ENCODE peak calls at places on chromosomes 13 and 19, in five cellular contexts. A is Peyer's patch, O is A549, S is IMR-90, G is HCT116. W is an unnamed sample.

GRCh38 chr13:98175823-98176222 is 1.2 kb downstream of the RNF113B start:
- DNase-seq in O (no peak), S (peak; percentile 63), G (no peak), A (no peak), W (no peak)

GRCh38 chr19:42199440-42200115 is 17.9 kb downstream of the DEDD2 start:
- DNase-seq in O (no peak), S (no peak), A (peak; percentile 77), G (no peak), W (no peak)

GRCh38 chr19:46068345-46069258 is 27.8 kb upstream of the IGFL4 start:
- DNase-seq in S (peak; percentile 82), A (peak; percentile 46), G (peak; percentile 89), O (peak; percentile 72), W (no peak)

GRCh38 chr13:43244482-43244881 is 221.1 kb downstream of the DNAJC15 start:
- DNase-seq in O (no peak), S (no peak), G (no peak), A (no peak), W (no peak)

GRCh38 chr19:48868196-48868886 is at the start of gene PLEKHA4:
- DNase-seq in A (peak; percentile 69), G (no peak), S (peak; percentile 49), O (no peak), W (peak; percentile 89)

GRCh38 chr13:32022292-32022691 is 9.3 kb upstream of the FRY start:
- DNase-seq in O (no peak), A (no peak), G (no peak), S (no peak), W (peak; percentile 49)

GRCh38 chr13:113935523-113935922 is 38.4 kb downstream of the C13orf46 start:
- DNase-seq in O (no peak), G (no peak), A (peak; percentile 36), S (no peak), W (peak; percentile 11)

GRCh38 chr19:5138606-5139594 is 170.0 kb downstream of the KDM4B start:
- DNase-seq in G (no peak), A (peak; percentile 94), S (peak; percentile 47), O (no peak), W (no peak)

GRCh38 chr19:38049105-38049649 is 142.2 kb downstream of the SIPA1L3 start:
- DNase-seq in S (no peak), O (no peak), A (peak; percentile 78), G (no peak), W (no peak)

GRCh38 chr13:27171830-27172494 is 351 bp upstream of the USP12 start:
- DNase-seq in O (peak; percentile 85), S (peak; percentile 90), A (peak; percentile 97), G (peak; percentile 72), W (peak; percentile 91)

GRCh38 chr13:60679928-60680693 is 283.1 kb downstream of the TDRD3 start:
- DNase-seq in S (no peak), G (no peak), O (no peak), A (no peak), W (no peak)

GRCh38 chr13:42137856-42138537 is 89.5 kb downstream of the DGKH start:
- DNase-seq in S (peak; percentile 71), O (no peak), G (no peak), A (no peak), W (no peak)

GRCh38 chr13:89282241-89282640 is 1611.1 kb downstream of the SLITRK5 start:
- DNase-seq in G (no peak), S (no peak), A (no peak), O (no peak), W (no peak)

GRCh38 chr13:78139765-78140164 is 221.1 kb upstream of the EDNRB start:
- DNase-seq in O (no peak), A (no peak), G (no peak), S (no peak), W (no peak)

GRCh38 chr13:63336549-63336948 is 1920.9 kb upstream of the PCDH20 start:
- DNase-seq in A (no peak), O (no peak), G (no peak), S (no peak), W (no peak)

GRCh38 chr13:45575146-45575829 is 40.3 kb downstream of the ERICH6B start:
- DNase-seq in S (no peak), G (no peak), O (no peak), A (no peak), W (no peak)

GRCh38 chr19:44576843-44577565 is 36.4 kb upstream of the IGSF23 start:
- DNase-seq in A (peak; percentile 69), G (peak; percentile 39), S (peak; percentile 20), O (peak; percentile 81), W (no peak)

GRCh38 chr13:24348797-24349515 is 39.6 kb downstream of the C1QTNF9 start:
- DNase-seq in S (no peak), O (peak; percentile 12), A (peak; percentile 80), G (peak; percentile 63), W (no peak)

GRCh38 chr19:55341191-55342043 is 1.7 kb downstream of the KMT5C start:
- DNase-seq in S (peak; percentile 33), G (peak; percentile 21), O (peak; percentile 71), A (peak; percentile 83), W (peak; percentile 71)

GRCh38 chr13:75762066-75762937 is 126.2 kb downstream of the LMO7 start:
- DNase-seq in O (peak; percentile 24), A (peak; percentile 50), S (peak; percentile 63), G (no peak), W (no peak)

GRCh38 chr13:33381906-33382305 is 96.4 kb upstream of the STARD13 start:
- DNase-seq in A (no peak), G (no peak), S (no peak), O (no peak), W (no peak)

GRCh38 chr19:16435999-16436650 is 35.6 kb downstream of the EPS15L1 start:
- DNase-seq in S (no peak), O (no peak), G (no peak), A (no peak), W (no peak)

GRCh38 chr19:33789344-33789743 is 7.3 kb upstream of the KCTD15 start:
- DNase-seq in G (no peak), A (no peak), O (no peak), S (no peak), W (no peak)

GRCh38 chr13:33642374-33643065 is 175.4 kb upstream of the RFC3 start:
- DNase-seq in G (no peak), S (peak; percentile 72), A (peak; percentile 57), O (peak; percentile 87), W (peak; percentile 92)

GRCh38 chr13:41751734-41752445 is 209.0 kb downstream of the VWA8 start:
- DNase-seq in O (peak; percentile 10), A (no peak), G (no peak), S (no peak), W (no peak)

GRCh38 chr19:32343550-32344262 is 1.7 kb upstream of the ZNF507 start:
- DNase-seq in A (no peak), O (peak; percentile 46), G (no peak), S (no peak), W (no peak)

GRCh38 chr19:18418034-18418724 is 1.0 kb upstream of the SSBP4 start:
- DNase-seq in A (peak; percentile 46), G (no peak), S (no peak), O (no peak), W (peak; percentile 72)

GRCh38 chr13:112684444-112684843 is 5.4 kb upstream of the ATP11A start:
- DNase-seq in S (no peak), O (no peak), G (no peak), A (no peak), W (no peak)

GRCh38 chr13:20495087-20496023 is 30.3 kb downstream of the CRYL1 start:
- DNase-seq in G (peak; percentile 50), O (peak; percentile 65), A (peak; percentile 87), S (peak; percentile 72), W (peak; percentile 68)

GRCh38 chr13:50864492-50864891 is 21.0 kb upstream of the DLEU7 start:
- DNase-seq in O (no peak), G (no peak), A (no peak), S (no peak), W (no peak)

GRCh38 chr19:49104229-49104864 is 9.8 kb upstream of the LIN7B start:
- DNase-seq in O (no peak), S (no peak), A (no peak), G (no peak), W (no peak)

GRCh38 chr13:113046883-113047244 is 58.7 kb upstream of the F7 start:
- DNase-seq in O (no peak), G (no peak), A (no peak), S (no peak), W (no peak)

GRCh38 chr13:87674143-87674772 is 3.1 kb downstream of the SLITRK5 start:
- DNase-seq in S (no peak), G (no peak), A (no peak), O (no peak), W (no peak)

GRCh38 chr19:43711751-43712355 is 4.0 kb upstream of the IRGC start:
- DNase-seq in O (peak; percentile 67), A (peak; percentile 59), S (no peak), G (no peak), W (no peak)

GRCh38 chr13:26604784-26605183 is 47.3 kb downstream of the WASF3 start:
- DNase-seq in G (no peak), O (no peak), S (no peak), A (peak; percentile 57), W (peak; percentile 68)

GRCh38 chr19:49869484-49870308 is 2.3 kb upstream of the PNKP start:
- DNase-seq in S (peak; percentile 100), G (peak; percentile 100), O (peak; percentile 100), A (peak; percentile 98), W (peak; percentile 98)

GRCh38 chr19:1267441-1268391 is 1.4 kb upstream of the CIRBP start:
- DNase-seq in O (no peak), G (no peak), S (peak; percentile 60), A (no peak), W (peak; percentile 45)
- H3K9me3 ChIP-seq in O (no peaks in the 10 kb centered on the region), G (no peaks in the 10 kb centered on the region), S (no peaks in the 10 kb centered on the region), A (no peaks in the 10 kb centered on the region), W (no peaks in the 10 kb centered on the region)

GRCh38 chr13:40589285-40590109 is 76.9 kb downstream of the FOXO1 start:
- DNase-seq in S (no peak), A (peak; percentile 78), O (peak; percentile 11), G (no peak), W (no peak)
- TF ChIP-seq POLR2A in S (no peak), A (no peak), O (no peak), G (no peak), W (no peak)

DNA sequence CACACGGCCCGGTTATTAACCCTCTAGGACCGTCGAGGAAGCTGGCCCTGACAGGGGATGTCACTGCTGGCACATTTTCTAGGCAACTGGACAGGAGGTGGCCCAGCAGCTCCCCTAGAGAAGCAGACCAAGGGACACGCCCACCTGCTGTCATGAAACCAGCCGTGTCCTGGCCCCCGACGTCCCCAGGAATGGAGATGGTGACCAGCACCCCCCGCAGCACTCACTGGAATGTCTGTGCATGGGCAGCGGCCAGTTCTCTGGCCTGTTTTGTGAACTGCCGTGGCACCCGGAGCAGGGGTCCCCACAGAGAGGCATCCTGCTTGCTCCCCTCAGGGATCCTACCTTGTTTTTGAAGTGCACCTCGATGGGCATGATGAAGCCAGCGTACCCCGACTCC is 17.9 kb downstream of the MLLT1 start:
- DNase-seq in A (no peak), G (no peak), S (no peak), O (no peak), W (no peak)
- H3K27ac ChIP-seq in A (no peak overlapping the region), G (no peak overlapping the region), S (no peak overlapping the region), O (no peak overlapping the region), W (no peak overlapping the region)

GRCh38 chr13:70108276-70108845 is at the start of gene KLHL1:
- DNase-seq in S (no peak), O (no peak), A (no peak), G (no peak), W (no peak)
- H3K9me3 ChIP-seq in S (peaks cover 12% of the 10 kb centered on the region), O (no peaks in the 10 kb centered on the region), A (no peaks in the 10 kb centered on the region), G (no peaks in the 10 kb centered on the region), W (no peaks in the 10 kb centered on the region)

GRCh38 chr19:3154957-3155736 is 19.3 kb downstream of the GNA15 start:
- DNase-seq in O (peak; percentile 92), G (peak; percentile 16), A (peak; percentile 90), S (peak; percentile 99), W (peak; percentile 72)
- TF ChIP-seq POLR2A in O (peak; percentile 23), G (no peak), A (peak; percentile 14), S (peak; percentile 75), W (no peak)